ENCODE peak calls at places on chromosomes 6 and 20, in nine cellular contexts. N is A549, X is IMR-90, Q is HCT116, K is spleen, P is esophagus squamous epithelium, H is lower leg skin, M is Peyer's patch, U is breast epithelium. E is an unnamed sample.
A peak's percentile ranks its signal among the peaks of the same experiment; 100 is the strongest.

GRCh38 chr20:33669224-33669623 is 2.5 kb downstream of the ACTL10 start:
- DNase-seq in P (no peak), H (no peak), X (no peak), K (no peak), Q (no peak), M (no peak), U (no peak), N (no peak), E (no peak)

GRCh38 chr6:108837236-108837971 is 10.8 kb upstream of the ARMC2 start:
- DNase-seq in Q (no peak), X (peak; percentile 8), K (no peak), P (no peak), H (no peak), N (no peak), U (no peak), M (no peak), E (no peak)

GRCh38 chr6:17505062-17505476 is 95.0 kb upstream of the FAM8A1 start:
- DNase-seq in K (no peak), N (peak; percentile 5), U (no peak), M (no peak), P (no peak), H (no peak), X (peak; percentile 34), Q (peak; percentile 27), E (no peak)

GRCh38 chr20:4441191-4441590 is 280.5 kb upstream of the PRND start:
- DNase-seq in P (no peak), K (no peak), H (no peak), X (no peak), M (no peak), U (no peak), Q (no peak), N (no peak), E (no peak)

GRCh38 chr6:593139-593906 is 63.6 kb downstream of the HUS1B start:
- DNase-seq in M (no peak), X (peak; percentile 56), U (no peak), K (no peak), N (peak; percentile 16), P (no peak), H (peak; percentile 58), Q (peak; percentile 44), E (peak; percentile 15)

GRCh38 chr20:41139227-41140093 is 2.1 kb downstream of the PLCG1 start:
- DNase-seq in P (no peak), Q (no peak), M (peak; percentile 15), K (no peak), H (no peak), U (no peak), X (no peak), N (no peak), E (no peak)

GRCh38 chr6:109434456-109434855 is 6.0 kb downstream of the PPIL6 start:
- DNase-seq in X (no peak), M (no peak), N (no peak), Q (no peak), U (no peak), K (no peak), P (no peak), H (no peak), E (no peak)

GRCh38 chr20:62651285-62652021 is 9.2 kb downstream of the SLCO4A1 start:
- DNase-seq in M (peak; percentile 71), N (no peak), Q (no peak), H (peak; percentile 75), P (peak; percentile 36), X (peak; percentile 49), U (no peak), K (peak; percentile 92), E (no peak)

GRCh38 chr6:112144145-112144926 is 56.9 kb downstream of the FAM229B start:
- DNase-seq in M (no peak), Q (no peak), U (no peak), X (peak; percentile 5), K (no peak), H (no peak), N (no peak), P (no peak), E (no peak)

GRCh38 chr20:973785-974194 is 28.3 kb downstream of the RSPO4 start:
- DNase-seq in M (no peak), K (no peak), X (peak; percentile 10), U (no peak), N (peak; percentile 66), P (no peak), H (no peak), Q (peak; percentile 55), E (peak; percentile 77)

GRCh38 chr6:9527679-9528286 is 887.1 kb downstream of the TFAP2A start:
- DNase-seq in Q (no peak), P (no peak), H (no peak), N (no peak), X (no peak), U (no peak), M (no peak), K (no peak), E (no peak)

GRCh38 chr20:5222919-5223634 is 93.7 kb downstream of the PROKR2 start:
- DNase-seq in M (no peak), K (peak; percentile 81), H (peak; percentile 44), P (no peak), U (no peak), Q (peak; percentile 18), N (peak; percentile 71), X (peak; percentile 69), E (peak; percentile 56)

GRCh38 chr20:10171864-10172751 is 46.5 kb upstream of the SNAP25 start:
- DNase-seq in U (no peak), X (peak; percentile 25), N (peak; percentile 89), H (no peak), M (peak; percentile 58), Q (no peak), P (no peak), K (peak; percentile 64), E (peak; percentile 84)

GRCh38 chr6:154706389-154706788 is 26.8 kb upstream of the SCAF8 start:
- DNase-seq in K (no peak), N (no peak), U (no peak), X (no peak), P (no peak), H (no peak), M (no peak), Q (no peak), E (no peak)

GRCh38 chr6:142350309-142350708 is 48.5 kb downstream of the ADGRG6 start:
- DNase-seq in Q (no peak), X (no peak), K (no peak), N (no peak), U (no peak), M (no peak), P (no peak), H (no peak), E (no peak)

GRCh38 chr20:54056762-54057639 is 13.4 kb downstream of the BCAS1 start:
- DNase-seq in P (no peak), Q (no peak), H (no peak), N (no peak), X (no peak), U (no peak), M (no peak), K (no peak), E (no peak)

GRCh38 chr20:54054516-54054915 is 15.9 kb downstream of the BCAS1 start:
- DNase-seq in N (no peak), M (no peak), X (no peak), Q (no peak), P (no peak), U (no peak), K (no peak), H (no peak), E (no peak)

GRCh38 chr20:54061106-54061881 is 9.1 kb downstream of the BCAS1 start:
- DNase-seq in M (no peak), K (no peak), H (no peak), U (no peak), N (no peak), X (peak; percentile 7), P (no peak), Q (no peak), E (no peak)

GRCh38 chr20:54059691-54060364 is 10.6 kb downstream of the BCAS1 start:
- DNase-seq in Q (no peak), X (no peak), H (no peak), P (no peak), U (no peak), M (no peak), K (no peak), N (no peak), E (no peak)

GRCh38 chr20:54058420-54059139 is 11.8 kb downstream of the BCAS1 start:
- DNase-seq in U (no peak), N (no peak), Q (no peak), K (no peak), P (no peak), X (no peak), H (no peak), M (no peak), E (no peak)
- TF ChIP-seq POLR2A in U (no peak), N (no peak), Q (no peak), K (no peak), P (no peak), X (no peak), H (no peak), M (no peak), E (no peak)

GRCh38 chr20:36645998-36646397 is at the start of gene SLA2:
- DNase-seq in H (no peak), P (no peak), X (no peak), U (no peak), Q (no peak), M (no peak), N (no peak), K (peak; percentile 92), E (no peak)
- TF ChIP-seq POLR2A in H (no peak), P (no peak), X (no peak), U (no peak), Q (no peak), M (peak; percentile 29), N (no peak), K (no peak), E (no peak)

GRCh38 chr6:148750826-148751225 is 4.0 kb downstream of the UST start:
- DNase-seq in X (peak; percentile 36), U (no peak), K (no peak), H (no peak), N (no peak), P (no peak), M (no peak), Q (no peak), E (no peak)
- TF ChIP-seq POLR2A in X (no peak), U (no peak), K (no peak), H (no peak), N (no peak), P (no peak), M (no peak), Q (no peak), E (no peak)

GRCh38 chr6:35470663-35471120 is 2.5 kb downstream of the RPL10A start:
- DNase-seq in M (no peak), X (no peak), P (no peak), H (no peak), K (no peak), U (no peak), Q (no peak), N (no peak), E (no peak)

GRCh38 chr6:35468980-35469710 is 944 bp downstream of the RPL10A start:
- DNase-seq in K (peak; percentile 89), P (no peak), U (no peak), H (no peak), Q (no peak), N (no peak), X (no peak), M (no peak), E (no peak)

GRCh38 chr6:35465646-35466045 is 2.6 kb upstream of the RPL10A start:
- DNase-seq in X (no peak), M (no peak), Q (no peak), P (no peak), H (no peak), N (no peak), U (no peak), K (no peak), E (no peak)

GRCh38 chr6:35469711-35470662 is 1.8 kb downstream of the RPL10A start:
- DNase-seq in H (no peak), M (no peak), N (no peak), X (no peak), K (no peak), Q (no peak), U (no peak), P (no peak), E (no peak)

GRCh38 chr6:35468181-35468979 is at the start of gene RPL10A:
- DNase-seq in X (peak; percentile 96), U (peak; percentile 97), Q (peak; percentile 94), M (peak; percentile 94), N (peak; percentile 73), P (peak; percentile 67), K (peak; percentile 98), H (peak; percentile 96), E (peak; percentile 93)
- TF ChIP-seq POLR2A in X (peak; percentile 99), U (peak; percentile 78), Q (peak; percentile 99), M (peak; percentile 85), N (peak; percentile 99), P (no peak), K (peak; percentile 80), H (no peak), E (peak; percentile 99)